ENCODE peak calls at places on chromosomes 2 and 18, in five cellular contexts. One of them, this sample, is unnamed.

GRCh38 chr18:75172299-75173124 is 36.4 kb downstream of the PTGR3 start:
- DNase-seq in right lobe of liver: no peak
- DNase-seq in fibroblast of pulmonary artery: no peak
- DNase-seq in cardiac muscle cell: no peak
- DNase-seq in CD8-positive, alpha-beta T cell: no peak
- DNase-seq in this sample: no peak

GRCh38 chr2:30300456-30301221 is 69.3 kb downstream of the LBH start:
- DNase-seq in fibroblast of pulmonary artery: peak
- DNase-seq in right lobe of liver: no peak
- DNase-seq in cardiac muscle cell: peak
- DNase-seq in CD8-positive, alpha-beta T cell: no peak
- DNase-seq in this sample: peak

GRCh38 chr2:118878531-118879149 is 31.2 kb upstream of the EN1 start:
- DNase-seq in CD8-positive, alpha-beta T cell: no peak
- DNase-seq in right lobe of liver: no peak
- DNase-seq in cardiac muscle cell: no peak
- DNase-seq in fibroblast of pulmonary artery: no peak
- DNase-seq in this sample: no peak

GRCh38 chr2:224393145-224393544 is 8.8 kb downstream of the FAM124B start:
- DNase-seq in right lobe of liver: no peak
- DNase-seq in cardiac muscle cell: no peak
- DNase-seq in fibroblast of pulmonary artery: no peak
- DNase-seq in CD8-positive, alpha-beta T cell: no peak
- DNase-seq in this sample: no peak

GRCh38 chr2:206289391-206289790 is 14.9 kb downstream of the ZDBF2 start:
- DNase-seq in CD8-positive, alpha-beta T cell: no peak
- DNase-seq in fibroblast of pulmonary artery: no peak
- DNase-seq in right lobe of liver: no peak
- DNase-seq in cardiac muscle cell: no peak
- DNase-seq in this sample: no peak

GRCh38 chr2:38598200-38598990 is 4.3 kb downstream of the HNRNPLL start:
- DNase-seq in fibroblast of pulmonary artery: no peak
- DNase-seq in right lobe of liver: no peak
- DNase-seq in CD8-positive, alpha-beta T cell: no peak
- DNase-seq in cardiac muscle cell: no peak
- DNase-seq in this sample: no peak

GRCh38 chr2:241561811-241562210 is 3.3 kb downstream of the BOK start:
- DNase-seq in right lobe of liver: peak
- DNase-seq in fibroblast of pulmonary artery: peak
- DNase-seq in cardiac muscle cell: peak
- DNase-seq in CD8-positive, alpha-beta T cell: no peak
- DNase-seq in this sample: peak

GRCh38 chr2:145022671-145023330 is 502.9 kb upstream of the ZEB2 start:
- DNase-seq in right lobe of liver: no peak
- DNase-seq in fibroblast of pulmonary artery: peak
- DNase-seq in CD8-positive, alpha-beta T cell: no peak
- DNase-seq in cardiac muscle cell: peak
- DNase-seq in this sample: peak

GRCh38 chr2:200658278-200658864 is 72.6 kb downstream of the AOX1 start:
- DNase-seq in fibroblast of pulmonary artery: no peak
- DNase-seq in CD8-positive, alpha-beta T cell: no peak
- DNase-seq in right lobe of liver: no peak
- DNase-seq in cardiac muscle cell: no peak
- DNase-seq in this sample: no peak

GRCh38 chr18:55269632-55270031 is 310.4 kb upstream of the CCDC68 start:
- DNase-seq in cardiac muscle cell: no peak
- DNase-seq in fibroblast of pulmonary artery: no peak
- DNase-seq in CD8-positive, alpha-beta T cell: no peak
- DNase-seq in right lobe of liver: no peak
- DNase-seq in this sample: no peak

GRCh38 chr18:59423251-59423650 is 64.2 kb upstream of the LMAN1 start:
- DNase-seq in CD8-positive, alpha-beta T cell: no peak
- DNase-seq in fibroblast of pulmonary artery: no peak
- DNase-seq in right lobe of liver: no peak
- DNase-seq in cardiac muscle cell: peak
- DNase-seq in this sample: no peak

GRCh38 chr2:231800493-231801091 is 14.3 kb downstream of the COPS7B start:
- DNase-seq in fibroblast of pulmonary artery: peak
- DNase-seq in right lobe of liver: peak
- DNase-seq in CD8-positive, alpha-beta T cell: peak
- DNase-seq in cardiac muscle cell: peak
- DNase-seq in this sample: peak

GRCh38 chr2:30359644-30360167 is 87.3 kb upstream of the LCLAT1 start:
- DNase-seq in CD8-positive, alpha-beta T cell: no peak
- DNase-seq in fibroblast of pulmonary artery: peak
- DNase-seq in cardiac muscle cell: peak
- DNase-seq in right lobe of liver: peak
- DNase-seq in this sample: peak

GRCh38 chr2:101986804-101987740 is 4.7 kb upstream of the IL1R2 start:
- DNase-seq in right lobe of liver: no peak
- DNase-seq in fibroblast of pulmonary artery: peak
- DNase-seq in CD8-positive, alpha-beta T cell: peak
- DNase-seq in cardiac muscle cell: peak
- DNase-seq in this sample: no peak

GRCh38 chr2:118604346-118604745 is 243.1 kb downstream of the EN1 start:
- DNase-seq in fibroblast of pulmonary artery: no peak
- DNase-seq in CD8-positive, alpha-beta T cell: no peak
- DNase-seq in cardiac muscle cell: no peak
- DNase-seq in right lobe of liver: no peak
- DNase-seq in this sample: no peak

GRCh38 chr2:169071455-169071854 is 2.1 kb downstream of the DHRS9 start:
- DNase-seq in cardiac muscle cell: no peak
- DNase-seq in CD8-positive, alpha-beta T cell: no peak
- DNase-seq in right lobe of liver: no peak
- DNase-seq in fibroblast of pulmonary artery: no peak
- DNase-seq in this sample: no peak

GRCh38 chr18:78884502-78884901 is 95.1 kb upstream of the SALL3 start:
- DNase-seq in fibroblast of pulmonary artery: no peak
- DNase-seq in CD8-positive, alpha-beta T cell: no peak
- DNase-seq in cardiac muscle cell: no peak
- DNase-seq in right lobe of liver: no peak
- DNase-seq in this sample: no peak

GRCh38 chr2:219446101-219446504 is 11.5 kb downstream of the SPEG start:
- DNase-seq in CD8-positive, alpha-beta T cell: no peak
- DNase-seq in fibroblast of pulmonary artery: peak
- DNase-seq in right lobe of liver: no peak
- DNase-seq in cardiac muscle cell: peak
- DNase-seq in this sample: peak

GRCh38 chr2:215397632-215398341 is 38.1 kb downstream of the FN1 start:
- DNase-seq in fibroblast of pulmonary artery: no peak
- DNase-seq in CD8-positive, alpha-beta T cell: no peak
- DNase-seq in right lobe of liver: no peak
- DNase-seq in cardiac muscle cell: peak
- DNase-seq in this sample: no peak

GRCh38 chr18:47287911-47288635 is 36.6 kb upstream of the SKOR2 start:
- DNase-seq in right lobe of liver: no peak
- DNase-seq in CD8-positive, alpha-beta T cell: no peak
- DNase-seq in fibroblast of pulmonary artery: no peak
- DNase-seq in cardiac muscle cell: no peak
- DNase-seq in this sample: no peak

GRCh38 chr18:57631697-57632096 is 10.1 kb upstream of the NARS1 start:
- DNase-seq in right lobe of liver: no peak
- DNase-seq in cardiac muscle cell: no peak
- DNase-seq in CD8-positive, alpha-beta T cell: no peak
- DNase-seq in fibroblast of pulmonary artery: no peak
- DNase-seq in this sample: no peak

GRCh38 chr2:57330447-57330846 is 716.2 kb upstream of the VRK2 start:
- DNase-seq in cardiac muscle cell: no peak
- DNase-seq in CD8-positive, alpha-beta T cell: no peak
- DNase-seq in fibroblast of pulmonary artery: peak
- DNase-seq in right lobe of liver: no peak
- DNase-seq in this sample: no peak

GRCh38 chr2:104429978-104430740 is 423.8 kb upstream of the POU3F3 start:
- DNase-seq in fibroblast of pulmonary artery: no peak
- DNase-seq in CD8-positive, alpha-beta T cell: no peak
- DNase-seq in right lobe of liver: no peak
- DNase-seq in cardiac muscle cell: no peak
- DNase-seq in this sample: no peak

GRCh38 chr2:74777161-74777900 is 56.6 kb upstream of the HK2 start:
- DNase-seq in fibroblast of pulmonary artery: no peak
- DNase-seq in cardiac muscle cell: no peak
- DNase-seq in right lobe of liver: no peak
- DNase-seq in CD8-positive, alpha-beta T cell: no peak
- DNase-seq in this sample: no peak

GRCh38 chr18:23188391-23188790 is 53.1 kb downstream of the CABLES1 start:
- DNase-seq in cardiac muscle cell: no peak
- DNase-seq in fibroblast of pulmonary artery: no peak
- DNase-seq in right lobe of liver: no peak
- DNase-seq in CD8-positive, alpha-beta T cell: no peak
- DNase-seq in this sample: no peak

GRCh38 chr2:71846669-71847291 is 300.9 kb downstream of the CYP26B1 start:
- DNase-seq in CD8-positive, alpha-beta T cell: no peak
- DNase-seq in fibroblast of pulmonary artery: peak
- DNase-seq in cardiac muscle cell: peak
- DNase-seq in right lobe of liver: no peak
- DNase-seq in this sample: peak

GRCh38 chr2:26608557-26608956 is 32.6 kb downstream of the CIB4 start:
- DNase-seq in right lobe of liver: no peak
- DNase-seq in CD8-positive, alpha-beta T cell: no peak
- DNase-seq in fibroblast of pulmonary artery: no peak
- DNase-seq in cardiac muscle cell: no peak
- DNase-seq in this sample: no peak

GRCh38 chr2:222610746-222611145 is 45.1 kb downstream of the FARSB start:
- DNase-seq in CD8-positive, alpha-beta T cell: no peak
- DNase-seq in cardiac muscle cell: peak
- DNase-seq in right lobe of liver: no peak
- DNase-seq in fibroblast of pulmonary artery: peak
- DNase-seq in this sample: peak

GRCh38 chr2:216578325-216578724 is 54.9 kb upstream of the IGFBP2 start:
- DNase-seq in cardiac muscle cell: no peak
- DNase-seq in right lobe of liver: no peak
- DNase-seq in CD8-positive, alpha-beta T cell: no peak
- DNase-seq in fibroblast of pulmonary artery: no peak
- DNase-seq in this sample: peak

GRCh38 chr18:23650963-23651927 is 11.5 kb downstream of the ANKRD29 start:
- DNase-seq in CD8-positive, alpha-beta T cell: no peak
- DNase-seq in cardiac muscle cell: peak
- DNase-seq in right lobe of liver: no peak
- DNase-seq in fibroblast of pulmonary artery: peak
- DNase-seq in this sample: peak

GRCh38 chr2:23618696-23619530 is 233.9 kb downstream of the KLHL29 start:
- DNase-seq in fibroblast of pulmonary artery: peak
- DNase-seq in CD8-positive, alpha-beta T cell: no peak
- DNase-seq in cardiac muscle cell: no peak
- DNase-seq in right lobe of liver: peak
- DNase-seq in this sample: no peak

GRCh38 chr2:63189026-63189425 is 138.4 kb downstream of the OTX1 start:
- DNase-seq in right lobe of liver: no peak
- DNase-seq in cardiac muscle cell: peak
- DNase-seq in fibroblast of pulmonary artery: peak
- DNase-seq in CD8-positive, alpha-beta T cell: no peak
- DNase-seq in this sample: peak

GRCh38 chr2:29990112-29990511 is 68.7 kb upstream of the ALK start:
- DNase-seq in fibroblast of pulmonary artery: no peak
- DNase-seq in cardiac muscle cell: no peak
- DNase-seq in right lobe of liver: no peak
- DNase-seq in CD8-positive, alpha-beta T cell: no peak
- DNase-seq in this sample: no peak

GRCh38 chr2:222481941-222482340 is 57.6 kb downstream of the SGPP2 start:
- DNase-seq in cardiac muscle cell: no peak
- DNase-seq in fibroblast of pulmonary artery: no peak
- DNase-seq in right lobe of liver: no peak
- DNase-seq in CD8-positive, alpha-beta T cell: no peak
- DNase-seq in this sample: no peak

GRCh38 chr2:227188292-227188691 is 23.9 kb downstream of the COL4A3 start:
- DNase-seq in CD8-positive, alpha-beta T cell: no peak
- DNase-seq in cardiac muscle cell: peak
- DNase-seq in fibroblast of pulmonary artery: peak
- DNase-seq in right lobe of liver: no peak
- DNase-seq in this sample: no peak

GRCh38 chr2:428591-428990 is 140.7 kb upstream of the ALKAL2 start:
- DNase-seq in CD8-positive, alpha-beta T cell: no peak
- DNase-seq in right lobe of liver: no peak
- DNase-seq in fibroblast of pulmonary artery: no peak
- DNase-seq in cardiac muscle cell: no peak
- DNase-seq in this sample: no peak

GRCh38 chr2:19313553-19313952 is 44.9 kb downstream of the OSR1 start:
- DNase-seq in cardiac muscle cell: no peak
- DNase-seq in right lobe of liver: no peak
- DNase-seq in CD8-positive, alpha-beta T cell: no peak
- DNase-seq in fibroblast of pulmonary artery: no peak
- DNase-seq in this sample: no peak

DNA sequence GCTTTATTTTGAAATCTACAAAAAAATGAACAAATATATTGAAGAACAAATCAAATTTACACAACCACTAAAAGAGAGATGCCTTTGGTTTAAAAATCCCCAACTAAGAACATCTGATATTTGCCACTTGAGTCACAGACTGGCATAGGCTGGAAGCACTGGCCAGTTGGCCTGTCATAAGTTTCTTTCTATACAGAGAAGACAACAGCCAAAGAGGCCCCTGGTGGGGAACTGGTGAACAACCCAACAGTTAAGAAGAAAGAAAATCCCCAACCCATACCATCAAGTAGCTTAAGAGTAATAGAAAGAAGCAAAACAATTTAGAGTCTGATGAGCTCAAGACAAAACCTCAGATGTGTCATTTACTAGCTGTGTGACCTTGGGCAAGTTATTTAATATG is 45.5 kb downstream of the OSR1 start:
- DNase-seq in fibroblast of pulmonary artery: peak
- DNase-seq in right lobe of liver: no peak
- DNase-seq in cardiac muscle cell: peak
- DNase-seq in CD8-positive, alpha-beta T cell: no peak
- DNase-seq in this sample: peak
- TF ChIP-seq CTCF in fibroblast of pulmonary artery: peak
- TF ChIP-seq CTCF in right lobe of liver: peak
- TF ChIP-seq CTCF in cardiac muscle cell: peak
- TF ChIP-seq CTCF in CD8-positive, alpha-beta T cell: no peak
- TF ChIP-seq CTCF in this sample: peak

GRCh38 chr18:51151568-51152511 is 45.6 kb downstream of the MEX3C start:
- DNase-seq in cardiac muscle cell: no peak
- DNase-seq in CD8-positive, alpha-beta T cell: peak
- DNase-seq in right lobe of liver: no peak
- DNase-seq in fibroblast of pulmonary artery: no peak
- DNase-seq in this sample: no peak
- H3K4me3 ChIP-seq in cardiac muscle cell: no peak
- H3K4me3 ChIP-seq in CD8-positive, alpha-beta T cell: no peak
- H3K4me3 ChIP-seq in right lobe of liver: no peak
- H3K4me3 ChIP-seq in fibroblast of pulmonary artery: no peak
- H3K4me3 ChIP-seq in this sample: no peak

DNA sequence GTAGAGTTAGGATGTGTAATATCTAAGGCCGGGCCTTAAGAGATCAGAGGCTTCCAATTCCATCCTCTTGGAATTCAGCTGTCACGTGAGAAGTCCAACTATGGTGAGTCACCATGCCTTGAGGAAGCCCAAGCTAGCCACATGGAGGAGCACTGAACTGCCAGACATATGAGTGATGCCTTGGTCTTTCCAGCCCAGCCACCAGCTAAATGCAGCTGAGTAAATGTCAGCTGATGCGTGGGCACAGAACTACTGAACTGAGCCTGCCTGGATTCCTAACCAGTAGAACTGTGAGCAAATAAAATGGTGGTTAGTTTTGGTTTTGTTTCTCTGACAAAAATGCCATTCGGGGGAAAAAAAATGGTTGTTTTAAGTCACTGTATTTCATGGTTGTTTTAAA is 153.7 kb upstream of the SERTAD2 start:
- DNase-seq in right lobe of liver: no peak
- DNase-seq in cardiac muscle cell: peak
- DNase-seq in CD8-positive, alpha-beta T cell: no peak
- DNase-seq in fibroblast of pulmonary artery: peak
- DNase-seq in this sample: peak
- TF ChIP-seq CTCF in right lobe of liver: no peak
- TF ChIP-seq CTCF in cardiac muscle cell: no peak
- TF ChIP-seq CTCF in CD8-positive, alpha-beta T cell: no peak
- TF ChIP-seq CTCF in fibroblast of pulmonary artery: no peak
- TF ChIP-seq CTCF in this sample: peak

GRCh38 chr2:10124538-10125045 is 2.1 kb downstream of the RRM2 start:
- DNase-seq in fibroblast of pulmonary artery: peak
- DNase-seq in CD8-positive, alpha-beta T cell: peak
- DNase-seq in right lobe of liver: no peak
- DNase-seq in cardiac muscle cell: peak
- DNase-seq in this sample: peak
- H3K4me3 ChIP-seq in fibroblast of pulmonary artery: no peak
- H3K4me3 ChIP-seq in CD8-positive, alpha-beta T cell: no peak
- H3K4me3 ChIP-seq in right lobe of liver: no peak
- H3K4me3 ChIP-seq in cardiac muscle cell: no peak
- H3K4me3 ChIP-seq in this sample: peak